ENCODE peak calls at places on chromosomes 1 and 21, in six cellular contexts. N, B, M, E, Y and V are unnamed samples.

GRCh38 chr1:24743404-24744211 is 1.6 kb upstream of the CLIC4 start:
- DNase-seq in Y (no peak), N (no peak), E (peak; percentile 45), M (peak; percentile 92), B (no peak), V (no peak)

GRCh38 chr21:26061437-26061836 is 109.1 kb downstream of the APP start:
- DNase-seq in M (no peak), N (no peak), B (no peak), Y (no peak), E (no peak), V (peak; percentile 23)

GRCh38 chr1:10530756-10531155 is 56.0 kb downstream of the PEX14 start:
- DNase-seq in E (no peak), Y (no peak), N (no peak), M (no peak), B (no peak), V (no peak)

GRCh38 chr1:234699795-234700665 is 90.1 kb upstream of the IRF2BP2 start:
- DNase-seq in B (peak; percentile 29), M (peak; percentile 67), Y (no peak), N (no peak), E (no peak), V (peak; percentile 72)

GRCh38 chr1:18481190-18481920 is 625 bp downstream of the KLHDC7A start:
- DNase-seq in N (peak; percentile 53), M (no peak), E (no peak), B (no peak), Y (no peak), V (no peak)

GRCh38 chr1:204466416-204467405 is 27.9 kb downstream of the PIK3C2B start:
- DNase-seq in E (peak; percentile 92), M (peak; percentile 8), N (no peak), B (no peak), Y (no peak), V (no peak)

GRCh38 chr21:30436986-30437385 is 3.1 kb upstream of the KRTAP15-1 start:
- DNase-seq in Y (no peak), E (no peak), B (no peak), M (no peak), N (no peak), V (no peak)

GRCh38 chr1:4529579-4530445 is 124.6 kb upstream of the AJAP1 start:
- DNase-seq in M (no peak), E (no peak), N (no peak), B (no peak), Y (no peak), V (no peak)

GRCh38 chr1:226548281-226549093 is at the start of gene STUM:
- DNase-seq in E (no peak), N (no peak), Y (no peak), M (peak; percentile 20), B (peak; percentile 42), V (peak; percentile 60)

GRCh38 chr1:228283476-228284147 is 75.8 kb downstream of the OBSCN start:
- DNase-seq in E (no peak), M (no peak), B (no peak), N (no peak), Y (no peak), V (no peak)

GRCh38 chr1:168135982-168136708 is 585 bp downstream of the GPR161 start:
- DNase-seq in Y (no peak), N (peak; percentile 26), M (no peak), E (no peak), B (peak; percentile 37), V (no peak)

GRCh38 chr1:58581641-58582040 is 4.6 kb upstream of the TACSTD2 start:
- DNase-seq in M (no peak), B (no peak), Y (no peak), E (no peak), N (no peak), V (no peak)